ENCODE peak calls at places on chromosomes 12 and 14, in eight cellular contexts. J is neural progenitor cell; S is cardiac muscle cell; W is CD4-positive, alpha-beta memory T cell; T is fibroblast of lung; Z is pancreas; D is naive thymus-derived CD4-positive, alpha-beta T cell; C is spleen. K is an unnamed sample.

GRCh38 chr12:6383572-6384498 is at the start of gene LTBR:
- DNase-seq in J (peak), S (peak), W (no peak), T (peak), Z (peak), D (peak), C (peak), K (peak)

GRCh38 chr12:82055391-82055790 is 296.2 kb upstream of the PPFIA2 start:
- DNase-seq in J (no peak), S (no peak), W (no peak), T (no peak), Z (no peak), D (no peak), C (no peak), K (no peak)

GRCh38 chr12:6700646-6701051 is at the start of gene PIANP:
- DNase-seq in J (peak), S (peak), W (peak), T (peak), Z (no peak), D (peak), C (peak), K (no peak)

GRCh38 chr12:31813305-31813704 is 84.5 kb upstream of the AMN1 start:
- DNase-seq in J (peak), S (no peak), W (no peak), T (no peak), Z (no peak), D (no peak), C (no peak), K (no peak)

GRCh38 chr12:84661732-84662326 is 250.8 kb downstream of the SLC6A15 start:
- DNase-seq in J (no peak), S (no peak), W (no peak), T (peak), Z (no peak), D (no peak), C (no peak), K (no peak)

GRCh38 chr12:127363392-127363791 is 903.6 kb upstream of the TMEM132C start:
- DNase-seq in J (peak), S (peak), W (no peak), T (no peak), Z (no peak), D (no peak), C (no peak), K (no peak)

GRCh38 chr14:37668646-37669045 is 73.2 kb downstream of the TTC6 start:
- DNase-seq in J (no peak), S (no peak), W (no peak), T (peak), Z (no peak), D (no peak), C (no peak), K (no peak)

GRCh38 chr14:95765016-95765415 is 51.1 kb upstream of the TCL1A start:
- DNase-seq in J (no peak), S (no peak), W (no peak), T (no peak), Z (no peak), D (no peak), C (no peak), K (no peak)

GRCh38 chr12:54036620-54037359 is 3.9 kb downstream of the HOXC5 start:
- DNase-seq in J (no peak), S (no peak), W (no peak), T (no peak), Z (no peak), D (no peak), C (peak), K (peak)

GRCh38 chr14:95463173-95463901 is 53.1 kb downstream of the SYNE3 start:
- DNase-seq in J (no peak), S (no peak), W (peak), T (no peak), Z (no peak), D (no peak), C (no peak), K (no peak)

GRCh38 chr12:64665506-64665905 is 55.2 kb downstream of the RASSF3 start:
- DNase-seq in J (peak), S (no peak), W (peak), T (no peak), Z (peak), D (no peak), C (no peak), K (no peak)

GRCh38 chr14:38129192-38129591 is 78.5 kb upstream of the SSTR1 start:
- DNase-seq in J (no peak), S (no peak), W (no peak), T (no peak), Z (no peak), D (no peak), C (no peak), K (no peak)

GRCh38 chr14:61537567-61538463 is 157.5 kb upstream of the HIF1A start:
- DNase-seq in J (peak), S (no peak), W (no peak), T (peak), Z (peak), D (no peak), C (no peak), K (peak)

GRCh38 chr12:119720349-119720748 is 52.4 kb downstream of the PRKAB1 start:
- DNase-seq in J (no peak), S (no peak), W (no peak), T (no peak), Z (no peak), D (no peak), C (no peak), K (no peak)
- H3K27ac ChIP-seq in J (no peak), S (no peak), W (no peak), T (no peak), Z (no peak), D (no peak), C (no peak), K (no peak)

GRCh38 chr14:80564051-80564450 is 352.7 kb upstream of the DIO2 start:
- DNase-seq in J (no peak), S (no peak), W (no peak), T (no peak), Z (no peak), D (no peak), C (no peak), K (no peak)

GRCh38 chr14:80565001-80565400 is 353.7 kb upstream of the DIO2 start:
- DNase-seq in J (no peak), S (no peak), W (no peak), T (no peak), Z (no peak), D (no peak), C (no peak), K (no peak)

GRCh38 chr14:80572666-80573065 is 361.4 kb upstream of the DIO2 start:
- DNase-seq in J (no peak), S (no peak), W (no peak), T (no peak), Z (no peak), D (no peak), C (no peak), K (no peak)

GRCh38 chr14:80570930-80571298 is 359.6 kb upstream of the DIO2 start:
- DNase-seq in J (no peak), S (no peak), W (no peak), T (no peak), Z (no peak), D (no peak), C (no peak), K (no peak)

GRCh38 chr14:80567905-80568512 is 356.7 kb upstream of the DIO2 start:
- DNase-seq in J (no peak), S (no peak), W (no peak), T (peak), Z (no peak), D (no peak), C (no peak), K (peak)
- H3K27ac ChIP-seq in J (no peak), S (no peak), W (no peak), T (no peak), Z (no peak), D (no peak), C (no peak), K (peak)

GRCh38 chr12:106122004-106122403 is 16.8 kb downstream of the NUAK1 start:
- DNase-seq in J (no peak), S (no peak), W (no peak), T (no peak), Z (no peak), D (no peak), C (no peak), K (no peak)

GRCh38 chr12:106123110-106123509 is 15.6 kb downstream of the NUAK1 start:
- DNase-seq in J (no peak), S (no peak), W (no peak), T (no peak), Z (no peak), D (no peak), C (no peak), K (no peak)

GRCh38 chr12:106125351-106126085 is 13.2 kb downstream of the NUAK1 start:
- DNase-seq in J (no peak), S (no peak), W (no peak), T (no peak), Z (no peak), D (no peak), C (no peak), K (no peak)

GRCh38 chr12:106120578-106121105 is 18.1 kb downstream of the NUAK1 start:
- DNase-seq in J (no peak), S (no peak), W (no peak), T (no peak), Z (peak), D (no peak), C (no peak), K (no peak)

DNA sequence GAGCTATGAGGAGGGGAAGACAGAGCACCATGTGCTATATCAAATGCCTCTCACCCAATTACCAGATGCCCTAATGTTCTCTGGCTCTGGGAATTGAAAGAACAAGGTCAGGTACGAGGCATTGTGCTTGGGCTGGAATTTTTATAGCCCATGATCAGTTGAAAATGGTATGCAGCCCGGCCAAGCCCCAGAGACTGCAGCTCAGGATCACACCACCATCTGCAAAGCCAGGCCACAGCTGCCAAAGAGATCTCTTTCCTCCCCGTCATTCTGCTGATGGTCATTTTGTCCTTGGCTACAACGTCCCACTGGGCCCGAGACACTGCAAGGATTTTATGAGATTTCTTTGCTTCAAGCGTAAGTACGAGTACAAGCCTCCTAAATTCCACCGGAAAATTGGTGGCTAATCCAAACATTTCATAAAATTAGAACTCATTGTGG is 15.2 kb downstream of the NUAK1 start:
- DNase-seq in J (no peak), S (no peak), W (no peak), T (no peak), Z (peak), D (no peak), C (no peak), K (no peak)
- H3K27ac ChIP-seq in J (no peak), S (no peak), W (no peak), T (no peak), Z (no peak), D (no peak), C (no peak), K (no peak)

GRCh38 chr12:65868878-65869277 is 44.6 kb downstream of the HMGA2 start:
- DNase-seq in J (no peak), S (no peak), W (no peak), T (peak), Z (no peak), D (no peak), C (no peak), K (no peak)
- H3K27ac ChIP-seq in J (no peak), S (no peak), W (no peak), T (no peak), Z (no peak), D (no peak), C (no peak), K (peak)

GRCh38 chr12:125272252-125272980 is 207.2 kb downstream of the AACS start:
- DNase-seq in J (peak), S (no peak), W (no peak), T (no peak), Z (no peak), D (no peak), C (no peak), K (no peak)
- H3K27ac ChIP-seq in J (no peak), S (no peak), W (no peak), T (no peak), Z (no peak), D (no peak), C (no peak), K (no peak)

K was measured in epithelial cell of prostate.